ENCODE peak calls at places on chromosomes 6 and 20, in five cellular contexts. S is pancreas, L is adrenal gland, T is PC-9, N is cardiac muscle cell. W is an unnamed sample.

GRCh38 chr6:11442495-11442894 is 95.1 kb upstream of the TMEM170B start:
- DNase-seq in T (no peak), S (no peak), N (no peak), L (no peak), W (no peak)

GRCh38 chr6:169959129-169960002 is 207.9 kb downstream of the ERMARD start:
- DNase-seq in L (no peak), T (no peak), S (peak; percentile 36), N (no peak), W (no peak)

GRCh38 chr6:135195522-135195921 is 14.4 kb downstream of the MYB start:
- DNase-seq in N (no peak), S (no peak), T (no peak), L (no peak), W (no peak)

GRCh38 chr6:31977816-31978431 is 3.9 kb upstream of the C4A start:
- DNase-seq in N (no peak), L (no peak), T (no peak), S (no peak), W (no peak)

GRCh38 chr6:72622094-72622540 is 253 bp downstream of the KCNQ5 start:
- DNase-seq in T (peak; percentile 45), S (peak; percentile 19), L (no peak), N (peak; percentile 51), W (no peak)

GRCh38 chr6:148431413-148431812 is 88.8 kb downstream of the SASH1 start:
- DNase-seq in S (no peak), T (no peak), L (no peak), N (no peak), W (no peak)

GRCh38 chr6:135686784-135687301 is 164.7 kb upstream of the PDE7B start:
- DNase-seq in T (no peak), L (no peak), N (peak; percentile 59), S (no peak), W (no peak)

GRCh38 chr6:5876076-5876475 is 130.6 kb downstream of the NRN1 start:
- DNase-seq in S (no peak), T (no peak), L (no peak), N (no peak), W (no peak)

GRCh38 chr6:5025911-5026819 is 22.3 kb upstream of the RPP40 start:
- DNase-seq in N (peak; percentile 68), S (peak; percentile 57), L (peak; percentile 76), T (peak; percentile 50), W (peak; percentile 64)

GRCh38 chr6:150685860-150686259 is 86.2 kb downstream of the PLEKHG1 start:
- DNase-seq in N (peak; percentile 12), T (peak; percentile 12), L (no peak), S (no peak), W (peak; percentile 29)

GRCh38 chr20:38073307-38074010 is 39.9 kb downstream of the RPRD1B start:
- DNase-seq in L (peak; percentile 60), T (peak; percentile 63), N (peak; percentile 98), S (peak; percentile 26), W (peak; percentile 69)

GRCh38 chr20:63036266-63036665 is 29.5 kb upstream of the BHLHE23 start:
- DNase-seq in L (no peak), N (no peak), S (no peak), T (no peak), W (no peak)

GRCh38 chr6:82408952-82409421 is 45.4 kb downstream of the TPBG start:
- DNase-seq in T (no peak), L (no peak), N (peak; percentile 57), S (no peak), W (no peak)

GRCh38 chr6:12585497-12585958 is 131.0 kb upstream of the PHACTR1 start:
- DNase-seq in L (no peak), S (no peak), T (no peak), N (peak; percentile 84), W (peak; percentile 59)

GRCh38 chr6:160962835-160963623 is 28.5 kb upstream of the MAP3K4 start:
- DNase-seq in L (no peak), N (no peak), T (no peak), S (no peak), W (no peak)

GRCh38 chr6:167704396-167704801 is 122.3 kb upstream of the AFDN start:
- DNase-seq in N (no peak), L (no peak), T (no peak), S (no peak), W (no peak)

GRCh38 chr6:45697605-45698004 is 318.1 kb downstream of the CLIC5 start:
- DNase-seq in L (no peak), S (no peak), T (peak; percentile 59), N (peak; percentile 93), W (no peak)

GRCh38 chr6:26086214-26086613 is 1.0 kb upstream of the HFE start:
- DNase-seq in L (no peak), T (no peak), N (no peak), S (no peak), W (no peak)

GRCh38 chr6:150934380-150934779 is 68.9 kb downstream of the MTHFD1L start:
- DNase-seq in T (no peak), L (no peak), S (no peak), N (peak; percentile 72), W (no peak)

GRCh38 chr6:157461000-157461915 is 80.3 kb downstream of the ZDHHC14 start:
- DNase-seq in T (no peak), L (no peak), S (peak; percentile 79), N (peak; percentile 7), W (no peak)

GRCh38 chr20:63957690-63958441 is 1.6 kb upstream of the UCKL1 start:
- DNase-seq in L (peak; percentile 38), S (peak; percentile 63), N (peak; percentile 67), T (peak; percentile 93), W (peak; percentile 64)

GRCh38 chr20:25064561-25064960 is 6.6 kb upstream of the ACSS1 start:
- DNase-seq in L (peak; percentile 4), S (no peak), N (no peak), T (no peak), W (no peak)

GRCh38 chr20:20594171-20594530 is 118.3 kb downstream of the RALGAPA2 start:
- DNase-seq in L (no peak), N (peak; percentile 57), T (no peak), S (no peak), W (no peak)

GRCh38 chr20:4151991-4152695 is 136.8 kb upstream of the RNF24 start:
- DNase-seq in L (no peak), N (peak; percentile 37), S (no peak), T (no peak), W (no peak)

GRCh38 chr6:34657307-34657978 is 39.1 kb downstream of the ILRUN start:
- DNase-seq in T (peak; percentile 50), L (peak; percentile 59), N (peak; percentile 84), S (peak; percentile 78), W (no peak)

GRCh38 chr20:15789083-15789482 is 784.2 kb downstream of the KIF16B start:
- DNase-seq in T (no peak), S (no peak), N (no peak), L (no peak), W (no peak)

GRCh38 chr20:25288291-25289181 is 40.7 kb downstream of the PYGB start:
- DNase-seq in L (peak; percentile 2), S (no peak), T (no peak), N (no peak), W (peak; percentile 30)

GRCh38 chr6:170293881-170294755 is 3.2 kb upstream of the DLL1 start:
- DNase-seq in T (no peak), S (no peak), L (no peak), N (no peak), W (no peak)

DNA sequence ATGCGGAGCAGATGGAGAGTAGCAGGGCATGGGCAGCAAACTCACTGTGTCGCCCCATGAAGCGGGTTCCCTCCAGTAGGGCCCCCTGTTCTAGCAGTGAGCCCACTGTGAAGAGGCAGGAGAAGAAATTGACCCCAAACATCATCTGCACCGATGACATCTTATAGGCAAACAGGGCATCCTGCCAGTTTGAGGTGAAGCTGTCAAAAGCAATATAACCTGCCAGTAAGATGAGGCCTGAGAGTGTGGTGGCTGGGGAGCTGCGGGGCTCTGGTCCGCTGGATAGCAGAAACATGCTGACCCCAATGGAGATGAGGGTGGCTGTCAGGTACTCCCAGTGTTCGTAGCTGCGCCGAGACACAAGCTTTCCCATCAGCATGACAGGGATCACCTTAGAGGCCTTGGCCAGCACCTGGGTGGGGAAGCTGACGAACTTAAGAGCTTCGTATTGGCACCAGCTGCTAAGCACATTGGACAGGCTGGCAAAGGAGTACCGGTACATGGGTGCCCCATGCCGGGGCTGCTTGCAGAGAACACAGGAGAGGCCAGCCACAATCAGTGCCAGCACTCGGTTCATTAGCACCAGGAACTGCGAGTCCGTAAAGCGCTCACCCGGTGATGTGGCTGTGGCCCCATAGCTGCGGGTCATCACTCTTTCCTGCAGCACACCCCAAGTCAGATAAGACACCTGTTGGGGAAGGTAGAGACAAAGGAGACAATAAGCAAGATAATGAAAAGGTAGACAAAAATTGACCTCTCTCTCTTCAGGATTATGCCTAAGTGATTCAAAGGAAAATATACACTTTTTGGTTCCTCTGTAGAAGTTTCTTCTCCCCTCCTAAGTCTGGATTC is 2.1 kb downstream of the SLC35B2 start:
- DNase-seq in L (peak; percentile 44), S (no peak), T (peak; percentile 20), N (no peak), W (no peak)
- H3K27ac ChIP-seq in L (no peak overlapping the region), S (no peak overlapping the region), T (peak overlapping the region; percentile 36), N (peak overlapping the region; percentile 8), W (no peak overlapping the region)

GRCh38 chr6:90860822-90861601 is 274.1 kb upstream of the MAP3K7 start:
- DNase-seq in N (peak; percentile 12), L (no peak), T (no peak), S (no peak), W (no peak)
- TF ChIP-seq CTCF in N (no peak), L (no peak), T (no peak), S (no peak), W (no peak)

DNA sequence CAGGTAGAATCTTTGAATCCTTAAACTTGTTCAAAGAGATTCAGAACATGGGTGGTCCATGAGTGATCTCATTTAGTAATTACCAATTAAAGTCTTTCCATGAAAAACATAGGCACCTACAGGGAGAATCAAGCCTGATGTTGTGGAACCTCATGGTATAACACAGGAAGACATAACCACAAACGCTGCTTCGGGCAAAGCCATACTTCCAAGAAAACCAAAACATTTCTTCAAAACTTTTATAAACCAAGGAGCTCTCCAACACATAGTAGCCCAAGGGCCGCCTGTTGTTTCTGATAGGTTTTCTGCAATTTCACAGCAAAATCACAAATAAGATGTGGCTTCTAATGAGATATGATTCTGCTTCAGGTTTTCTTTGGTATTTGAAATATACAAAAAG is 2.5 kb downstream of the CHD6 start:
- DNase-seq in S (no peak), T (no peak), L (no peak), N (no peak), W (no peak)
- H3K4me3 ChIP-seq in S (no peak overlapping the region), T (no peak overlapping the region), L (no peak overlapping the region), N (no peak overlapping the region), W (no peak overlapping the region)

GRCh38 chr20:34875657-34876160 is 703 bp upstream of the ACSS2 start:
- DNase-seq in N (no peak), S (no peak), L (no peak), T (no peak), W (no peak)

GRCh38 chr20:34876161-34877001 is at the start of gene ACSS2:
- DNase-seq in T (peak; percentile 100), L (peak; percentile 100), N (peak; percentile 99), S (peak; percentile 100), W (peak; percentile 100)

GRCh38 chr20:34880095-34880680 is 3.8 kb downstream of the ACSS2 start:
- DNase-seq in N (no peak), T (no peak), L (no peak), S (no peak), W (no peak)

GRCh38 chr20:34874094-34874654 is 1.5 kb upstream of the GGT7 start:
- DNase-seq in T (peak; percentile 81), L (peak; percentile 86), N (peak; percentile 93), S (peak; percentile 68), W (no peak)

DNA sequence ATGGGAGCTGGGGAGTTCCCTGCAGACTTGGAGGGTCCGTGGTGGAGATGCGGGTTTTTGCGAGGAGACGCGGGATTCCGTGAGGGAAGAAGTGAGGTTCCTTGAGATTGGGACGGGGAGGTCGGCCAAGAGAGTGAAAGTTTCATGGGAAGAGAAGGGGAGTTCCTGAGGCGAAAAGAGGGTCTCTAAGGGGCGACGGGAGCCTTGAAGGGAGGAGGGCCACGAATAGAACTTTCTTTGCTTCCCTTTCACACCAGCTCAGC is 521 bp downstream of the ACSS2 start:
- DNase-seq in S (no peak), T (no peak), N (no peak), L (no peak), W (no peak)
- H3K27ac ChIP-seq in S (peak overlapping the region; percentile 63), T (peak overlapping the region; percentile 44), N (peak overlapping the region; percentile 76), L (peak overlapping the region; percentile 87), W (peak overlapping the region; percentile 80)